ENCODE peak calls at places on chromosome X, in ten cellular contexts. G is mammary epithelial cell, J is neural progenitor cell, D is fibroblast of lung, O is Peyer's patch, X is endodermal cell, H is IMR-90, N is psoas muscle, S is heart left ventricle, Z is left lung. R is an unnamed sample.

GRCh38 chrX:131477498-131477897 is 66.4 kb upstream of the OR13H1 start:
- DNase-seq in G (no peak), J (peak; percentile 14), X (peak; percentile 61), D (no peak), O (no peak), N (no peak), H (no peak), S (no peak), Z (no peak), R (no peak)

GRCh38 chrX:16205840-16206239 is 38.6 kb downstream of the MAGEB17 start:
- DNase-seq in X (no peak), J (no peak), O (no peak), D (peak; percentile 16), Z (no peak), H (no peak), N (no peak), G (no peak), S (no peak), R (no peak)

GRCh38 chrX:46587753-46588171 is 14.2 kb downstream of the CHST7 start:
- DNase-seq in N (no peak), Z (no peak), G (no peak), X (peak; percentile 57), S (peak; percentile 25), J (no peak), D (peak; percentile 44), H (no peak), O (no peak), R (no peak)

GRCh38 chrX:45070116-45071007 is 130.3 kb downstream of the DIPK2B start:
- DNase-seq in J (peak; percentile 27), X (no peak), H (peak; percentile 67), S (no peak), N (no peak), O (no peak), D (peak; percentile 69), G (peak; percentile 29), Z (no peak), R (no peak)

GRCh38 chrX:8726031-8726652 is 5.8 kb downstream of the ANOS1 start:
- DNase-seq in N (no peak), D (peak; percentile 11), H (no peak), S (no peak), X (peak; percentile 57), O (no peak), G (peak; percentile 14), J (no peak), Z (no peak), R (no peak)

GRCh38 chrX:23931149-23931604 is 23.4 kb downstream of the CXorf58 start:
- DNase-seq in X (no peak), N (no peak), D (no peak), Z (no peak), J (no peak), S (no peak), H (no peak), G (no peak), O (no peak), R (no peak)

GRCh38 chrX:16665089-16665488 is 15.1 kb downstream of the S100G start:
- DNase-seq in O (no peak), S (no peak), X (no peak), Z (no peak), D (peak; percentile 77), H (peak; percentile 81), G (peak; percentile 8), N (no peak), J (no peak), R (no peak)

GRCh38 chrX:140765043-140765784 is 55.7 kb downstream of the LINC00632 start:
- DNase-seq in Z (no peak), S (no peak), H (peak; percentile 62), N (no peak), G (no peak), X (peak; percentile 61), J (peak; percentile 39), O (no peak), D (peak; percentile 61), R (no peak)

GRCh38 chrX:132022115-132022862 is 813 bp upstream of the STK26 start:
- DNase-seq in H (no peak), Z (no peak), O (no peak), X (no peak), J (no peak), D (peak; percentile 10), G (peak; percentile 26), S (no peak), N (no peak), R (no peak)

GRCh38 chrX:7586126-7586525 is 256.8 kb upstream of the VCX start:
- DNase-seq in X (peak; percentile 38), G (peak; percentile 16), Z (no peak), D (peak; percentile 0), N (no peak), J (peak; percentile 38), H (peak; percentile 35), S (no peak), O (no peak), R (no peak)

GRCh38 chrX:30635630-30636029 is 17.6 kb upstream of the GK start:
- DNase-seq in X (no peak), Z (no peak), D (peak; percentile 42), G (no peak), J (no peak), S (no peak), O (no peak), N (no peak), H (peak; percentile 32), R (no peak)

GRCh38 chrX:34848281-34848680 is 94.3 kb upstream of the FAM47B start:
- DNase-seq in S (no peak), O (no peak), D (peak; percentile 61), N (no peak), H (peak; percentile 66), Z (no peak), X (no peak), G (peak; percentile 55), J (no peak), R (no peak)

GRCh38 chrX:78945186-78945912 is at the start of gene P2RY10:
- DNase-seq in O (peak; percentile 69), S (no peak), J (no peak), G (no peak), H (no peak), Z (no peak), X (no peak), D (no peak), N (no peak), R (peak; percentile 1)

GRCh38 chrX:63503541-63503940 is 152.4 kb upstream of the SPIN4 start:
- DNase-seq in D (no peak), Z (no peak), S (no peak), G (peak; percentile 5), H (peak; percentile 20), X (peak; percentile 40), J (peak; percentile 79), O (no peak), N (no peak), R (no peak)

GRCh38 chrX:73943572-73943899 is 360.4 kb upstream of the ZCCHC13 start:
- DNase-seq in O (no peak), H (no peak), N (no peak), Z (no peak), G (peak; percentile 43), D (no peak), S (no peak), X (no peak), J (no peak), R (no peak)

GRCh38 chrX:97039363-97040029 is 155.8 kb downstream of the RPA4 start:
- DNase-seq in D (peak; percentile 60), G (peak; percentile 9), S (peak; percentile 35), N (peak; percentile 10), J (no peak), X (no peak), O (no peak), H (peak; percentile 26), Z (no peak), R (no peak)

GRCh38 chrX:70485466-70485865 is 40.8 kb downstream of the DLG3 start:
- DNase-seq in D (no peak), Z (no peak), N (no peak), X (peak; percentile 15), O (no peak), S (no peak), G (no peak), J (no peak), H (no peak), R (no peak)

GRCh38 chrX:83508006-83508405 is at the start of gene POU3F4:
- DNase-seq in X (peak; percentile 92), O (no peak), D (no peak), J (peak; percentile 83), G (no peak), H (no peak), S (no peak), Z (no peak), N (no peak), R (no peak)

DNA sequence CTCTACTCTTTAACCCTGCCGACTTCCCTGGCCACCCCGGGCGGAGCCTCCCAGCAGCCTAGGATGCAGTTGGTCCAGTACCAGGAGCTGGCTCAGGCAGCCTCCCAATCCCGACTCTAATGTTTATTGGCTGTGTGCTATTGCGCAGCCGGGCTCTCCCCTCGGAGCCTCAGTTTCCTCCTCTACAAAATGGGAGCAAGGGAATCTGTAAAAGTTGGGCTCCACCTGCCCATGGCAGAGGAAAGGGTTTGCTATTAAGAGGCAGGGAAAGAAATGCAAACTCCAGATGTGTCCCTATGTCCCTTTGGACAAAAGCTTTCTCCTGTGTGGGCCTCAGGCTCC is 140.8 kb upstream of the PJA1 start:
- DNase-seq in H (no peak), D (no peak), S (no peak), J (no peak), G (no peak), Z (no peak), N (no peak), O (no peak), X (no peak), R (no peak)
- H3K27ac ChIP-seq in H (no peak overlapping the region), D (no peak overlapping the region), S (no peak overlapping the region), J (peak overlapping the region; percentile 78), G (no peak overlapping the region), Z (no peak overlapping the region), N (no peak overlapping the region), O (no peak overlapping the region), X (peak overlapping the region; percentile 79), R (no peak overlapping the region)

DNA sequence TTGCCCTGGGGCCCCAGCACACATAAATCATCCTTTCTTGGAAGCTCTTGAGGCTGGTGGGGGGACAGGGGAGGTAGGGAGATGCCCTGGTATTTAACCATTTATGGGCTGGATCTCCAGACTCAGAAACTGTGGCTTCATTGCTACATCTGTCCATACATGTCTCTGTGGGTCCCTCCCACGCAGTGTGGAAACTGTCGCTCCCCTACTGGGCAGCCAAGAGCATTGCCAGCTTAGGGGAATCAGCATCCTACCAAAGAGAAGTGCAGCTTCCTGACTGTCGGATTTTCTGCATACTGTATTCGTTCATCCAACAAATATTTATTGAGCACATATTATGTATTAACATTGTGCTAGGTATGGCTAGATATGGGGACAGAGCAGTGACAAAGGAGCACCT is 3.7 kb downstream of the GRIPAP1 start:
- DNase-seq in G (no peak), X (no peak), H (no peak), J (no peak), S (no peak), N (no peak), Z (no peak), D (no peak), O (no peak), R (no peak)
- TF ChIP-seq CTCF in G (no peak), X (peak; percentile 34), H (no peak), J (no peak), S (no peak), N (no peak), Z (no peak), D (no peak), O (no peak), R (no peak)

GRCh38 chrX:13694359-13694758 is 5.4 kb downstream of the RAB9A start:
- DNase-seq in S (no peak), Z (no peak), O (no peak), X (no peak), J (no peak), H (no peak), G (no peak), D (no peak), N (no peak), R (no peak)
- H3K4me1 ChIP-seq in S (peaks cover 70% of the 10 kb centered on the region), Z (peaks cover 6% of the 10 kb centered on the region), O (peaks cover 4% of the 10 kb centered on the region), X (no peaks in the 10 kb centered on the region), J (peaks cover 21% of the 10 kb centered on the region), H (peaks cover 9% of the 10 kb centered on the region), G (peaks cover 40% of the 10 kb centered on the region), D (no peaks in the 10 kb centered on the region), N (peaks cover 27% of the 10 kb centered on the region), R (peaks cover 45% of the 10 kb centered on the region)

GRCh38 chrX:150889131-150889530 is 9.3 kb downstream of the CD99L2 start:
- DNase-seq in D (no peak), H (no peak), Z (no peak), J (peak; percentile 24), X (no peak), G (no peak), N (no peak), O (no peak), S (no peak), R (no peak)
- H3K27ac ChIP-seq in D (no peak overlapping the region), H (no peak overlapping the region), Z (no peak overlapping the region), J (no peak overlapping the region), X (no peak overlapping the region), G (no peak overlapping the region), N (no peak overlapping the region), O (no peak overlapping the region), S (no peak overlapping the region), R (no peak overlapping the region)